ENCODE peak calls at places on chromosome 12, in eight cellular contexts. I, F, M, Y, P, J, N and D are unnamed samples.

GRCh38 chr12:1620093-1620492 is 8.9 kb upstream of the WNT5B start:
- DNase-seq in J (no peak), Y (no peak), M (no peak), P (no peak), I (no peak), F (no peak), N (no peak), D (no peak)

GRCh38 chr12:123398177-123398916 is 14.4 kb downstream of the KMT5A start:
- DNase-seq in Y (no peak), J (no peak), I (no peak), P (no peak), N (no peak), M (peak), F (no peak), D (no peak)

GRCh38 chr12:80937391-80938238 is at the start of gene LIN7A:
- DNase-seq in F (peak), J (no peak), N (peak), I (peak), M (peak), P (no peak), Y (peak), D (no peak)

GRCh38 chr12:40099423-40099853 is 6.4 kb downstream of the SLC2A13 start:
- DNase-seq in M (no peak), N (no peak), J (no peak), P (no peak), F (peak), I (no peak), Y (no peak), D (no peak)

GRCh38 chr12:6241495-6241894 is 41.3 kb downstream of the CD9 start:
- DNase-seq in J (no peak), F (no peak), P (no peak), Y (no peak), I (peak), N (no peak), M (no peak), D (no peak)

GRCh38 chr12:121784460-121784859 is 9.0 kb downstream of the RHOF start:
- DNase-seq in J (no peak), I (no peak), Y (no peak), P (peak), M (peak), F (no peak), N (peak), D (no peak)

GRCh38 chr12:102480401-102480800 is at the start of gene IGF1:
- DNase-seq in I (no peak), F (no peak), Y (no peak), J (no peak), N (no peak), M (peak), P (no peak), D (no peak)

GRCh38 chr12:67531051-67531450 is 117.5 kb upstream of the DYRK2 start:
- DNase-seq in F (no peak), N (no peak), I (no peak), J (no peak), P (peak), Y (no peak), M (peak), D (no peak)

GRCh38 chr12:116057356-116057755 is 220.1 kb downstream of the MED13L start:
- DNase-seq in I (no peak), M (no peak), Y (no peak), J (no peak), F (no peak), P (no peak), N (no peak), D (no peak)

GRCh38 chr12:27554421-27555186 is 30.6 kb downstream of the PPFIBP1 start:
- DNase-seq in N (peak), I (peak), P (no peak), F (no peak), J (no peak), M (peak), Y (peak), D (no peak)

GRCh38 chr12:105820407-105821140 is 318.2 kb downstream of the NUAK1 start:
- DNase-seq in N (no peak), J (no peak), M (peak), P (no peak), Y (no peak), F (no peak), I (peak), D (no peak)

GRCh38 chr12:19021646-19022045 is 107.9 kb upstream of the PLEKHA5 start:
- DNase-seq in J (no peak), F (no peak), I (no peak), Y (no peak), N (no peak), M (peak), P (peak), D (no peak)

GRCh38 chr12:14394317-14395058 is 29.0 kb downstream of the ATF7IP start:
- DNase-seq in J (no peak), I (no peak), M (peak), F (no peak), Y (no peak), N (peak), P (peak), D (no peak)

GRCh38 chr12:27779416-27779815 is 617 bp upstream of the KLHL42 start:
- DNase-seq in J (peak), N (peak), Y (peak), M (peak), F (no peak), P (no peak), I (no peak), D (no peak)

GRCh38 chr12:62436164-62436503 is 30.5 kb upstream of the MON2 start:
- DNase-seq in P (no peak), F (no peak), M (no peak), Y (no peak), N (no peak), I (no peak), J (no peak), D (no peak)

GRCh38 chr12:54299515-54300266 is 1.1 kb downstream of the NFE2 start:
- DNase-seq in M (peak), Y (no peak), I (no peak), N (no peak), P (peak), F (no peak), J (no peak), D (no peak)

GRCh38 chr12:76312314-76312713 is 35.9 kb downstream of the BBS10 start:
- DNase-seq in N (no peak), J (no peak), F (no peak), I (no peak), Y (no peak), P (no peak), M (peak), D (no peak)

GRCh38 chr12:46332260-46332659 is 40.3 kb downstream of the SLC38A2 start:
- DNase-seq in N (peak), F (no peak), I (no peak), J (no peak), M (peak), Y (no peak), P (peak), D (no peak)